ENCODE peak calls at places on chromosomes 6 and 20, in five cellular contexts. M is tibial artery, G is EL, S is fibroblast of villous mesenchyme, T is T-cell. A is an unnamed sample.

GRCh38 chr20:5180421-5180820 is 53.6 kb downstream of the CDS2 start:
- DNase-seq in S (no peak), M (no peak), T (no peak), G (no peak), A (no peak)

GRCh38 chr6:136511397-136511796 is 38.8 kb downstream of the MAP7 start:
- DNase-seq in T (no peak), S (no peak), M (no peak), G (no peak), A (no peak)

GRCh38 chr20:38146628-38147027 is 18.4 kb downstream of the TGM2 start:
- DNase-seq in T (no peak), S (no peak), M (no peak), G (no peak), A (no peak)

GRCh38 chr20:10129749-10130148 is 88.9 kb upstream of the SNAP25 start:
- DNase-seq in S (no peak), T (no peak), G (no peak), M (no peak), A (no peak)

GRCh38 chr6:13924146-13924948 is 405 bp upstream of the RNF182 start:
- DNase-seq in S (peak), M (no peak), T (no peak), G (peak), A (peak)

GRCh38 chr6:148868901-148869300 is 122.1 kb downstream of the UST start:
- DNase-seq in M (no peak), S (no peak), T (no peak), G (peak), A (no peak)

GRCh38 chr6:130473886-130474285 is 108.1 kb downstream of the TMEM200A start:
- DNase-seq in G (peak), S (peak), T (no peak), M (no peak), A (no peak)

GRCh38 chr6:90397929-90398674 is 101.5 kb upstream of the BACH2 start:
- DNase-seq in S (no peak), M (no peak), G (peak), T (peak), A (peak)

GRCh38 chr6:157492249-157492648 is 111.3 kb downstream of the ZDHHC14 start:
- DNase-seq in M (no peak), G (no peak), S (no peak), T (no peak), A (no peak)

GRCh38 chr6:16061833-16062232 is 67.1 kb upstream of the MYLIP start:
- DNase-seq in T (no peak), M (no peak), G (peak), S (no peak), A (no peak)

GRCh38 chr6:38871745-38872568 is 156.8 kb downstream of the DNAH8 start:
- DNase-seq in M (peak), G (peak), S (peak), T (peak), A (peak)

GRCh38 chr6:155103816-155104366 is 108.8 kb downstream of the TIAM2 start:
- DNase-seq in M (no peak), G (peak), T (no peak), S (peak), A (no peak)

GRCh38 chr6:35357671-35358070 is 15.3 kb downstream of the PPARD start:
- DNase-seq in S (no peak), T (no peak), G (no peak), M (no peak), A (no peak)

GRCh38 chr6:75691012-75691411 is 58.0 kb upstream of the MYO6 start:
- DNase-seq in S (peak), G (peak), T (no peak), M (no peak), A (no peak)

GRCh38 chr6:128763599-128764300 is 119.2 kb upstream of the LAMA2 start:
- DNase-seq in G (no peak), M (no peak), S (no peak), T (no peak), A (no peak)

GRCh38 chr6:6221829-6222535 is 98.5 kb downstream of the F13A1 start:
- DNase-seq in T (no peak), G (no peak), S (no peak), M (no peak), A (no peak)

GRCh38 chr6:3347237-3347636 is 88.5 kb downstream of the PSMG4 start:
- DNase-seq in G (no peak), S (no peak), T (no peak), M (no peak), A (no peak)

GRCh38 chr6:26155066-26155925 is 68.1 kb downstream of the HFE start:
- DNase-seq in M (peak), G (peak), S (no peak), T (no peak), A (no peak)

GRCh38 chr6:46144270-46144669 is 14.5 kb downstream of the ENPP4 start:
- DNase-seq in S (no peak), G (no peak), T (no peak), M (no peak), A (no peak)